ENCODE peak calls at places on chromosomes 13 and 19, in seven cellular contexts. J is CD8-positive, alpha-beta T cell; U is AG04450; K is GM18507; P is T-helper 9 cell; Z is GM12865; Y is H54. X is an unnamed sample.
A peak's percentile ranks its signal among the peaks of the same experiment; 100 is the strongest.

GRCh38 chr19:46904114-46905060 is 43.6 kb downstream of the ARHGAP35 start:
- DNase-seq in P (no peak), J (no peak), K (no peak), Z (no peak), Y (no peak), U (peak; percentile 34), X (no peak)

GRCh38 chr13:23766199-23766771 is 122.9 kb downstream of the MIPEP start:
- DNase-seq in U (no peak), Y (no peak), Z (no peak), P (no peak), J (no peak), K (no peak), X (no peak)

GRCh38 chr19:31261651-31262331 is 87.4 kb downstream of the TSHZ3 start:
- DNase-seq in P (no peak), U (peak; percentile 8), K (no peak), J (no peak), Y (no peak), Z (no peak), X (no peak)

GRCh38 chr13:94641432-94641941 is 39.8 kb downstream of the GPR180 start:
- DNase-seq in Y (no peak), Z (no peak), P (no peak), K (no peak), J (no peak), U (peak; percentile 67), X (no peak)

GRCh38 chr19:7188682-7189629 is 105.3 kb downstream of the INSR start:
- DNase-seq in Z (peak; percentile 42), K (no peak), P (no peak), Y (no peak), U (no peak), J (no peak), X (no peak)

GRCh38 chr13:104461049-104461448 is 1394.8 kb upstream of the SLC10A2 start:
- DNase-seq in Y (no peak), Z (no peak), U (no peak), K (no peak), P (no peak), J (no peak), X (no peak)

GRCh38 chr19:7772752-7773291 is 9.8 kb downstream of the CLEC4M start:
- DNase-seq in Y (no peak), K (peak; percentile 30), P (no peak), Z (peak; percentile 81), J (no peak), U (no peak), X (no peak)

GRCh38 chr19:43300876-43301765 is 31.8 kb upstream of the PSG9 start:
- DNase-seq in U (no peak), K (no peak), Y (no peak), Z (no peak), P (no peak), J (no peak), X (no peak)

GRCh38 chr19:45164577-45165335 is 4.0 kb upstream of the NKPD1 start:
- DNase-seq in Z (peak; percentile 89), P (peak; percentile 44), U (no peak), Y (no peak), K (peak; percentile 62), J (peak; percentile 29), X (peak; percentile 44)

GRCh38 chr13:95301947-95302386 is 716 bp upstream of the ABCC4 start:
- DNase-seq in U (no peak), J (no peak), P (no peak), Z (no peak), Y (no peak), K (no peak), X (no peak)

GRCh38 chr19:6417713-6418561 is 6.7 kb downstream of the KHSRP start:
- DNase-seq in U (no peak), K (no peak), Y (no peak), Z (no peak), J (no peak), P (no peak), X (peak; percentile 13)

GRCh38 chr19:48634424-48635262 is 2.5 kb downstream of the DBP start:
- DNase-seq in K (peak; percentile 70), Y (peak; percentile 79), P (peak; percentile 82), J (peak; percentile 89), Z (peak; percentile 98), U (peak; percentile 82), X (peak; percentile 91)

GRCh38 chr13:104385409-104385808 is 1319.2 kb upstream of the SLC10A2 start:
- DNase-seq in J (no peak), K (no peak), U (no peak), Y (no peak), P (no peak), Z (no peak), X (no peak)

GRCh38 chr19:47699360-47699917 is 13.8 kb upstream of the EHD2 start:
- DNase-seq in U (no peak), P (peak; percentile 50), Z (peak; percentile 68), Y (peak; percentile 68), K (peak; percentile 55), J (peak; percentile 15), X (peak; percentile 44)

GRCh38 chr19:33239223-33239975 is 13.7 kb upstream of the SLC7A10 start:
- DNase-seq in Z (no peak), K (no peak), U (no peak), P (no peak), J (no peak), Y (no peak), X (no peak)

GRCh38 chr19:604355-604754 is 14.7 kb downstream of the HCN2 start:
- DNase-seq in Y (no peak), Z (peak; percentile 65), P (no peak), J (no peak), U (no peak), K (no peak), X (no peak)

GRCh38 chr19:40163541-40164129 is 27.6 kb upstream of the MAP3K10 start:
- DNase-seq in J (no peak), Y (no peak), P (no peak), K (no peak), U (no peak), Z (peak; percentile 73), X (no peak)

GRCh38 chr13:23822252-23822824 is 66.9 kb downstream of the MIPEP start:
- DNase-seq in U (no peak), Z (no peak), K (no peak), J (no peak), Y (no peak), P (no peak), X (no peak)

GRCh38 chr13:31310781-31311180 is 111.0 kb downstream of the B3GLCT start:
- DNase-seq in U (no peak), J (no peak), P (no peak), K (no peak), Y (no peak), Z (no peak), X (no peak)

GRCh38 chr13:27979765-27980279 is 8.7 kb downstream of the URAD start:
- DNase-seq in K (no peak), U (no peak), Z (no peak), P (no peak), Y (no peak), J (no peak), X (no peak)

GRCh38 chr19:51158474-51159129 is 16.5 kb downstream of the SIGLEC7 start:
- DNase-seq in P (peak; percentile 67), Z (peak; percentile 66), K (peak; percentile 40), U (no peak), J (peak; percentile 65), Y (peak; percentile 15), X (peak; percentile 38)

GRCh38 chr13:56615572-56615971 is 525.1 kb upstream of the PRR20A start:
- DNase-seq in Z (no peak), P (no peak), J (no peak), K (no peak), Y (no peak), U (no peak), X (no peak)

GRCh38 chr13:39023316-39023715 is 14.6 kb downstream of the PROSER1 start:
- DNase-seq in P (no peak), Z (no peak), K (no peak), U (no peak), Y (no peak), J (no peak), X (no peak)

GRCh38 chr19:5536337-5536894 is 31.3 kb downstream of the TINCR start:
- DNase-seq in K (no peak), U (no peak), J (no peak), Z (no peak), Y (no peak), P (no peak), X (no peak)

GRCh38 chr19:38975861-38976271 is 324 bp upstream of the FBXO17 start:
- DNase-seq in Z (no peak), Y (peak; percentile 40), P (no peak), K (no peak), U (no peak), J (no peak), X (peak; percentile 85)

GRCh38 chr13:30020726-30021312 is 170.4 kb upstream of the UBL3 start:
- DNase-seq in Y (peak; percentile 16), P (no peak), U (no peak), J (no peak), K (no peak), Z (no peak), X (no peak)

GRCh38 chr13:40597735-40598365 is 68.6 kb downstream of the FOXO1 start:
- DNase-seq in K (no peak), U (no peak), Y (no peak), Z (no peak), P (no peak), J (no peak), X (no peak)

GRCh38 chr13:50229935-50230334 is 214.7 kb downstream of the KCNRG start:
- DNase-seq in J (no peak), K (no peak), Y (no peak), U (no peak), P (no peak), Z (no peak), X (no peak)

GRCh38 chr13:23751195-23751594 is 138.0 kb downstream of the MIPEP start:
- DNase-seq in P (no peak), Y (no peak), J (no peak), Z (peak; percentile 75), K (no peak), U (no peak), X (no peak)

X was measured in Caki2.